ENCODE peak calls at places on chromosomes 3 and 15, in six cellular contexts. U is uterus, I is lower lobe of right lung, M is astrocyte of the spinal cord, S is heart left ventricle, K is GM23338. O is an unnamed sample.

GRCh38 chr15:69265347-69265955 is 33.3 kb upstream of the PAQR5 start:
- DNase-seq in S (no peak), U (no peak), K (peak), I (no peak), M (peak), O (peak)

GRCh38 chr15:43143203-43143941 is 10.0 kb downstream of the TMEM62 start:
- DNase-seq in K (no peak), S (no peak), I (no peak), U (no peak), M (no peak), O (no peak)

GRCh38 chr15:74025436-74025835 is 30.9 kb downstream of the PML start:
- DNase-seq in M (no peak), K (no peak), U (no peak), S (no peak), I (no peak), O (peak)

GRCh38 chr15:91102546-91103330 is 2.7 kb downstream of the SV2B start:
- DNase-seq in I (no peak), U (no peak), M (no peak), S (no peak), K (no peak), O (no peak)

GRCh38 chr3:107525101-107525953 is 2.6 kb downstream of the BBX start:
- DNase-seq in K (peak), S (peak), I (peak), M (peak), U (no peak), O (peak)

GRCh38 chr15:68580026-68580882 is 1.5 kb downstream of the CORO2B start:
- DNase-seq in I (no peak), M (no peak), U (no peak), K (no peak), S (peak), O (no peak)

GRCh38 chr3:197942956-197943556 is 6.9 kb upstream of the RPL35A start:
- DNase-seq in S (no peak), U (no peak), K (peak), M (peak), I (no peak), O (peak)

GRCh38 chr3:32374788-32375595 is 16.7 kb upstream of the CMTM7 start:
- DNase-seq in U (peak), S (peak), I (no peak), K (peak), M (peak), O (peak)

GRCh38 chr15:58442122-58442521 is 10.3 kb downstream of the LIPC start:
- DNase-seq in M (no peak), U (no peak), I (no peak), K (no peak), S (no peak), O (no peak)

GRCh38 chr3:167929937-167930336 is 165.8 kb downstream of the GOLIM4 start:
- DNase-seq in U (no peak), K (peak), I (no peak), S (peak), M (no peak), O (no peak)

GRCh38 chr3:187319699-187320302 is 28.3 kb upstream of the MASP1 start:
- DNase-seq in S (peak), M (peak), U (peak), K (peak), I (peak), O (peak)

GRCh38 chr15:81315452-81316203 is 8.3 kb downstream of the STARD5 start:
- DNase-seq in I (no peak), S (no peak), K (no peak), M (no peak), U (no peak), O (no peak)

GRCh38 chr3:46574881-46575576 is 8.9 kb upstream of the LRRC2 start:
- DNase-seq in K (peak), I (no peak), M (no peak), S (no peak), U (no peak), O (no peak)

GRCh38 chr15:26738996-26739395 is 33.9 kb downstream of the GABRB3 start:
- DNase-seq in K (no peak), U (no peak), M (no peak), I (no peak), S (no peak), O (no peak)

GRCh38 chr3:38805765-38806386 is 10.1 kb downstream of the SCN10A start:
- DNase-seq in S (no peak), U (no peak), M (peak), K (peak), I (no peak), O (peak)

GRCh38 chr15:26661727-26662126 is 111.1 kb downstream of the GABRB3 start:
- DNase-seq in M (no peak), I (no peak), S (no peak), U (no peak), K (no peak), O (no peak)

GRCh38 chr15:40743921-40744809 is 10.9 kb downstream of the RMDN3 start:
- DNase-seq in I (no peak), M (peak), S (peak), K (peak), U (no peak), O (peak)

GRCh38 chr3:42569743-42570142 is 12.0 kb downstream of the SEC22C start:
- DNase-seq in U (no peak), S (no peak), I (no peak), M (no peak), K (no peak), O (no peak)

GRCh38 chr3:194107126-194107525 is 28.8 kb upstream of the HES1 start:
- DNase-seq in M (no peak), I (no peak), K (no peak), U (no peak), S (no peak), O (no peak)

GRCh38 chr3:53162672-53163458 is 1.9 kb downstream of the PRKCD start:
- DNase-seq in I (no peak), K (no peak), S (no peak), U (no peak), M (no peak), O (peak)

GRCh38 chr15:66965201-66965900 is 100.1 kb upstream of the SMAD3 start:
- DNase-seq in I (no peak), K (no peak), M (no peak), S (no peak), U (no peak), O (no peak)

GRCh38 chr3:117995795-117996194 is 1038.9 kb downstream of the IGSF11 start:
- DNase-seq in M (no peak), S (no peak), I (no peak), U (no peak), K (no peak), O (no peak)
- H3K4me3 ChIP-seq in M (no peak), S (no peak), I (peak), U (no peak), K (peak), O (no peak)

GRCh38 chr3:184305577-184305976 is 6.5 kb downstream of the PSMD2 start:
- DNase-seq in K (no peak), U (no peak), I (no peak), M (peak), S (no peak), O (peak)
- TF ChIP-seq CTCF in K (peak), U (peak), I (no peak), M (peak), S (peak), O (peak)

DNA sequence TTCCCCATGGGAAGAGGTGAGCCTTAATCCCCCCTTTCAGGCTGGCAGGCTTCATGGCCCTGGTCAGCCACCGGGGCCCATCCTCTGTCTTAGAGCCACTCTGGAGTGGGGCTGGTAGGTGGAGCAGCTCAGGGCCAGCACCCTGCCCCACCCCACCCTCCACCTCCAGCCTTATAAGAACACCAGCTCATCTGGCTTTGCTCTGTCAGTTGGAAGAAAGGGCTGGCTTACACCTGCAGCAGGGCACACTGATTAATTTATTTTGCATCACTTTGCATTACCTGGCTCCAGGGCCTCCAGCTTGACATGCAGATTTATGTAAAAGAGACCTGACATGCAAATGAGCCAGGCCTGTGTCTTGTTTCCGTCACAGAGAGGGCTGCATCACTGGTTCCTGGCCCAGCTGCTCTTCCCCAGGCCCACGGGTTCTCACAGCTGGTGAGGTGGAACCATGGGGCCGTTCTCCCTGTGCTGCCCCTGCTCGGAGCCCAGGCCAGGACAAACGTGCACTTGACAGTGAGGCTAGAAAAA is 44.4 kb upstream of the MAGEF1 start:
- DNase-seq in K (peak), M (no peak), S (no peak), I (no peak), U (no peak), O (no peak)
- H3K4me3 ChIP-seq in K (no peak), M (no peak), S (no peak), I (no peak), U (no peak), O (no peak)

GRCh38 chr3:160977776-160978175 is 127.4 kb downstream of the B3GALNT1 start:
- DNase-seq in M (no peak), I (no peak), U (no peak), K (no peak), S (no peak), O (no peak)
- TF ChIP-seq CTCF in M (no peak), I (no peak), U (no peak), K (no peak), S (no peak), O (no peak)

GRCh38 chr3:136932978-136933812 is 24.6 kb upstream of the IL20RB start:
- DNase-seq in U (no peak), I (no peak), K (no peak), S (no peak), M (no peak), O (no peak)

GRCh38 chr3:136932518-136932917 is 25.3 kb upstream of the IL20RB start:
- DNase-seq in K (no peak), I (no peak), S (no peak), M (no peak), U (no peak), O (peak)

GRCh38 chr3:136931587-136931986 is 26.2 kb upstream of the IL20RB start:
- DNase-seq in S (no peak), K (no peak), I (no peak), U (no peak), M (no peak), O (no peak)

GRCh38 chr3:136928240-136928639 is 29.5 kb upstream of the IL20RB start:
- DNase-seq in S (no peak), I (no peak), K (no peak), M (no peak), U (no peak), O (no peak)

GRCh38 chr3:136929984-136930671 is 27.7 kb upstream of the IL20RB start:
- DNase-seq in K (no peak), M (peak), I (no peak), S (peak), U (peak), O (peak)
- H3K4me3 ChIP-seq in K (no peak), M (no peak), I (peak), S (peak), U (no peak), O (peak)

DNA sequence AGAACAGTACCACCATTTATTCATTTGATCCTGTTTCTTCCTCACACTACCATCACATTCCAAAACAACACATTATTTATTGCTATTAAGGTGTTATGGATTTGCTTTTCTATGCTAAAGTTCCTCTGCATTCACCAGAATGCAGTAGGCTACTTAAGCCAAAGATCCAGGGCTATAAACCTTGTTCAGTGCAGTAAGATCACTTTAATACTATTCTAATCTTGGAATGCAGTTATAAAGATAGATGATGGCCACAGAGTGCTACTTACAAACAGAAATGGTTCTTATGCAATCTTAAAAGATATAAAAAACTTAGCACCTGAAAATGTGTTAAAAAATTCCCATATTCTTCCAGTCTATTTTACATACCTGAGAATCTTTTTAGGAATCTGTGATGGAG is 107.5 kb upstream of the TSPAN3 start:
- DNase-seq in I (no peak), K (no peak), U (no peak), M (no peak), S (no peak), O (no peak)
- TF ChIP-seq CTCF in I (no peak), K (no peak), U (no peak), M (no peak), S (no peak), O (no peak)